ENCODE peak calls at places on chromosomes 2 and 18, in four cellular contexts. H is left ventricle myocardium inferior, Y is GM12878, I is BJ. N is an unnamed sample. For H3K36me3, the result is how much of the 10 kb centered on the place peaks cover.

GRCh38 chr2:111975053-111975552 is 76.7 kb downstream of the MERTK start:
- DNase-seq in I (peak), Y (no peak), H (no peak), N (no peak)

GRCh38 chr2:163877316-163877715 is 141.5 kb upstream of the FIGN start:
- DNase-seq in I (peak), Y (no peak), H (no peak), N (no peak)

GRCh38 chr2:218024336-218024735 is 21.5 kb upstream of the TNS1 start:
- DNase-seq in I (no peak), Y (no peak), H (peak), N (no peak)

GRCh38 chr2:108199726-108200125 is 40.0 kb upstream of the SULT1C3 start:
- DNase-seq in Y (no peak), I (no peak), H (no peak), N (no peak)

GRCh38 chr2:177633910-177634294 is 241.3 kb downstream of the AGPS start:
- DNase-seq in H (no peak), I (no peak), Y (no peak), N (no peak)

GRCh38 chr2:233456934-233457333 is 102.6 kb downstream of the DGKD start:
- DNase-seq in H (no peak), Y (no peak), I (no peak), N (no peak)

GRCh38 chr2:227703280-227703732 is 14.5 kb downstream of the SLC19A3 start:
- DNase-seq in I (no peak), H (no peak), Y (no peak), N (no peak)

GRCh38 chr2:178199334-178199733 is 5.0 kb downstream of the OSBPL6 start:
- DNase-seq in I (no peak), Y (no peak), H (no peak), N (no peak)

GRCh38 chr18:24022141-24022540 is 7.6 kb downstream of the TTC39C start:
- DNase-seq in H (no peak), Y (no peak), I (no peak), N (no peak)

GRCh38 chr2:174916270-174916930 is 88.8 kb downstream of the CHN1 start:
- DNase-seq in Y (no peak), I (no peak), H (no peak), N (no peak)

GRCh38 chr18:9614401-9615279 is at the start of gene PPP4R1:
- DNase-seq in H (peak), Y (no peak), I (no peak), N (peak)

GRCh38 chr18:46299465-46300004 is 195.3 kb downstream of the HAUS1 start:
- DNase-seq in I (no peak), Y (no peak), H (no peak), N (no peak)

GRCh38 chr2:7999683-8000476 is 682.0 kb upstream of the ID2 start:
- DNase-seq in I (no peak), H (no peak), Y (no peak), N (no peak)

GRCh38 chr2:238910751-238911351 is 63.0 kb downstream of the TWIST2 start:
- DNase-seq in I (no peak), H (no peak), Y (no peak), N (no peak)

GRCh38 chr18:61545281-61546245 is 212.3 kb downstream of the CDH20 start:
- DNase-seq in H (no peak), Y (no peak), I (no peak), N (no peak)

GRCh38 chr2:77013932-77014331 is 508.2 kb downstream of the LRRTM4 start:
- DNase-seq in I (no peak), Y (no peak), H (no peak), N (no peak)

GRCh38 chr2:3192281-3192818 is 185.3 kb downstream of the EIPR1 start:
- DNase-seq in Y (no peak), I (no peak), H (no peak), N (no peak)

GRCh38 chr2:15912203-15912602 is 28.1 kb upstream of the MYCN start:
- DNase-seq in H (peak), Y (no peak), I (no peak), N (peak)

GRCh38 chr2:84694088-84694622 is 177.9 kb downstream of the DNAH6 start:
- DNase-seq in H (no peak), Y (no peak), I (no peak), N (no peak)

GRCh38 chr2:101267671-101268656 is 15.3 kb downstream of the CNOT11 start:
- DNase-seq in I (no peak), H (no peak), Y (peak), N (no peak)

GRCh38 chr18:44789704-44790103 is 109.0 kb downstream of the SETBP1 start:
- DNase-seq in Y (no peak), I (peak), H (no peak), N (no peak)

GRCh38 chr2:229474125-229474524 is 203.0 kb upstream of the PID1 start:
- DNase-seq in I (no peak), Y (no peak), H (no peak), N (no peak)

GRCh38 chr18:79529296-79529695 is 133.6 kb downstream of the NFATC1 start:
- DNase-seq in I (no peak), Y (no peak), H (no peak), N (no peak)

GRCh38 chr2:46827274-46827930 is 88.2 kb downstream of the MCFD2 start:
- DNase-seq in H (no peak), I (no peak), Y (no peak), N (peak)

GRCh38 chr2:235719146-235719942 is 225.5 kb downstream of the AGAP1 start:
- DNase-seq in Y (no peak), H (no peak), I (no peak), N (no peak)
- H3K36me3 ChIP-seq in Y (under half), H (under half), I (under half), N (under half)

GRCh38 chr2:240131296-240131695 is 4.8 kb downstream of the COPS9 start:
- DNase-seq in H (no peak), I (no peak), Y (no peak), N (peak)

GRCh38 chr2:240132651-240132980 is 3.5 kb downstream of the COPS9 start:
- DNase-seq in Y (no peak), H (no peak), I (no peak), N (no peak)

GRCh38 chr2:240130393-240131195 is 5.5 kb downstream of the COPS9 start:
- DNase-seq in I (no peak), H (no peak), Y (no peak), N (no peak)

GRCh38 chr2:240133401-240133800 is 2.7 kb downstream of the COPS9 start:
- DNase-seq in Y (no peak), H (no peak), I (no peak), N (peak)

DNA sequence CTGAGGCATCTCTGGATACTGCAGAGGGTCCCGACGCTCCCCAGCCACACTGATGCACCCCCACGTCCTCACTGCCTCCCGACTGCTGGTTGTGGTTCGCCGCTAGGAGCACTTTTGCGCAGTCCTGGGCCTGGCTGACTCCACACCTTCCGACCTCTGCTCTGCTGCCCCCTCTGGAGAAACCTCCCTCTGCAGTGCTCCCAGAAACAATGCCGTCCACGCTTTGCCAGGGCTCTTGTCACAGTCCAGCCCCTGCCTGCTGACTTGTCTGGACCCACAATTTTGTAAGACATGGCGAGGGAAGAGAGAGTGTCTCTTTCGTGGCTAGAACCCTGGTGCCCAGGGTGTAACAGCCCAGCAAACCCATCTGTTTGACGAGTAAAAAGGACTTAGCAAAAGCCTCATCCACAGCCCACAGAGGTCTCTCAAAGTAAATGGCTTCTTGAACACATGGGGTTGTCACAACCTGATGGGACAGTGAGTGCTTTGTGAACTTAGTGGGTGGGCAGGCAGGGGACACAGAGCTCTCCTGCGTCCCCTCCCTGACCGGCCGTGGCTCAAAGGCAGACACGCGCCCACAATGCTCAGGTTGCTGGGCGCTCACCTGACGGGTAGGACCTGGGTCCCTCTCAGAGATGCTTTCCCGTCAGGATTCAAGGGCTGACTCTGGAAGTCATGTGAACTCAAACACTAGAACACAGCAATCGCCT is 4.0 kb downstream of the COPS9 start:
- DNase-seq in H (no peak), I (no peak), Y (no peak), N (peak)
- H3K36me3 ChIP-seq in H (half or more), I (under half), Y (under half), N (under half)

GRCh38 chr2:144502356-144502755 is 17.6 kb downstream of the ZEB2 start:
- DNase-seq in H (no peak), I (no peak), Y (no peak), N (no peak)
- H3K36me3 ChIP-seq in H (under half), I (under half), Y (under half), N (under half)

DNA sequence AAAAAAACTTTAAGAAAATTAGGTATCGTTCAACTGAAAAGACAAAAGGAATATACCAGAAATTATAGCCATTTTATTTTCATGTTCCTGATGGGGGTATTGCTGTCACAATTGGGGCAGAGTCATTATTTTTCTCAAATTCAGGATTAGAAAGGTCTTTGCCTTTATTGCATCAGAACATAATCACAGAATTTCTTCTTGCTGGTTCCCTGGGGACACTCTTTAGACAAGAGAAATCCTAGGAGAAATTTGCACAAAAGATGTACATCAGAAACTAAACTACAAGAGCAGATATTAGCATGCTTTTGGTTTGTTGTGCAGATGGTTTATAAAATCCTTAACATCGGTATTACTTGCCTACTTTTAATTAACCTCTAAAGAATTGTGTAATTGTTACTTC is 103.2 kb downstream of the NCOA1 start:
- DNase-seq in H (no peak), Y (no peak), I (no peak), N (no peak)
- H3K36me3 ChIP-seq in H (under half), Y (under half), I (under half), N (under half)

GRCh38 chr18:55534996-55535395 is 53.0 kb downstream of the TCF4 start:
- DNase-seq in I (no peak), Y (no peak), H (no peak), N (no peak)
- H3K36me3 ChIP-seq in I (under half), Y (under half), H (under half), N (under half)

GRCh38 chr2:9498210-9498609 is 23.9 kb downstream of the IAH1 start:
- DNase-seq in H (no peak), I (no peak), Y (no peak), N (no peak)
- H3K36me3 ChIP-seq in H (half or more), I (under half), Y (under half), N (under half)

DNA sequence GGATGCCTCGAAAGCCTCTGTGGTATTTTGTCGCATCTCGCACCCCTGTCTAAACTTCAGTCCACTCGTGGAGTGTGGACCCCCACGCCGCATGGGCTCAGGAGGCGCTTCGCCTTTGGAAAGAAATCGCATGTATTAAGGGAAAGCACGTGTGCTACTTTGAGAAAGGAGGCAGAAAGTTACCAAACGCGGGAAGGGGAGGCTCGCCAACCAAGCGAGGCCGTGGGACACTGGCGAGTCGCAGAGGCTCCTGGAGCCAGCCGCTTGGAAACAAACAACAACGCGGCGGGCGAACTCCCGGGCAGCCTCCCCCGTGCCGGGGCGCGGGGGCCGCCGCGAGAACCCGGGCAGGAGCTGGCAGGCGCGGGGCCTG is 455 bp upstream of the AGAP1 start:
- DNase-seq in I (no peak), H (no peak), Y (no peak), N (no peak)
- H3K36me3 ChIP-seq in I (under half), H (under half), Y (under half), N (under half)

DNA sequence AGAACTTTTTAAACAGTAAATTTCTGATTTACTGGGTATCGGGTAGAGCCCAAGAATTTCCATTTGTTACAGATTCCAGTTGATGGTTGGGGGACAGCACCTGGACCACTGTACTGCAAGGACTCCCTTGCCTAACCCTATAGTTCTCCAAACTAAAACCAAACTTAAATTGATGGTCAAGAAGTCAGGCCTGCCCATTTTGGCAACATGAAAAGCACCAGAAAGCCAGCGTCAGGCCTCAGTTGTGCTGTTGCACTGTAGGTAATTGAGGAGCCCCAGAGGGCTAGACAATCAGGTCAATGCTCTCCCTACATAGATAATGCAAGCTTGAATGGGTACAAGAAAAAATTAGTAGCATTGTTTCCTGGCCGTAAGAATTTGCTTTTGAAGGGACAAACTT is 40.5 kb downstream of the NOP58 start:
- DNase-seq in Y (no peak), H (no peak), I (no peak), N (no peak)
- H3K36me3 ChIP-seq in Y (under half), H (half or more), I (under half), N (under half)

DNA sequence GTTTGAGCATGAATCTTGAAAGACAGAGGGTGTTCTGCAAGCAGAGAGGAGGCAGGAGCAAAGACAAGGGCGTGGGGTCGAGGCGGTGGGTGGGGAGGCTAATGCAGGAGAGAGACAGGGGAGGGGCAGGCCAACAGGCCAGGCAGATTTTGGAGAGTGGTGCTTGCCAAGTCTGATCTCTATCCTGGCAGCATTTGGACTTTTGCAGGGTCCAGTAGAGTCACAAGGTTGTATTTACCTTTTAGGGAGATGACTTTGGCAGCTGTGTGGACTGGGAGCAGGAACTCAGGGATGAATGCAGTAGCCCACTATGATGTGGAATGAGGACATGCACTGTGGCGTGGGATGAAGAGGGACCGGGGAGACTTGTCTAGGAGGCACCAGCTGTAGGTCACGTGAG is 15.7 kb upstream of the CEP192 start:
- DNase-seq in H (no peak), Y (no peak), I (no peak), N (no peak)
- H3K36me3 ChIP-seq in H (half or more), Y (under half), I (under half), N (under half)